ENCODE peak calls at places on chromosome 2, in seven cellular contexts. L is ovary, O is adrenal gland, U is transverse colon, G is suprapubic skin, C is tibial nerve, B is esophagus squamous epithelium. J is an unnamed sample.

GRCh38 chr2:177270531-177270930 is 6.0 kb upstream of the NFE2L2 start:
- DNase-seq in U (no peak), C (no peak), G (no peak), O (no peak), B (no peak), L (no peak), J (no peak)

GRCh38 chr2:202494300-202494699 is 118.2 kb downstream of the BMPR2 start:
- DNase-seq in U (peak; percentile 23), L (no peak), C (no peak), G (no peak), O (no peak), B (no peak), J (no peak)

GRCh38 chr2:149082781-149083180 is 44.3 kb downstream of the LYPD6B start:
- DNase-seq in U (no peak), L (no peak), O (no peak), C (no peak), G (no peak), B (no peak), J (no peak)

GRCh38 chr2:121689356-121689755 is 40.1 kb upstream of the CLASP1 start:
- DNase-seq in B (no peak), G (no peak), U (no peak), O (peak; percentile 28), C (no peak), L (peak; percentile 34), J (no peak)

GRCh38 chr2:182864949-182865348 is 1.5 kb downstream of the FRZB start:
- DNase-seq in B (no peak), G (no peak), U (no peak), L (no peak), O (no peak), C (no peak), J (no peak)

GRCh38 chr2:172726172-172726735 is 9.4 kb upstream of the RAPGEF4 start:
- DNase-seq in C (no peak), B (no peak), O (no peak), L (no peak), G (no peak), U (no peak), J (no peak)

GRCh38 chr2:135052997-135053474 is 944 bp downstream of the RAB3GAP1 start:
- DNase-seq in L (no peak), O (no peak), G (no peak), C (no peak), U (no peak), B (no peak), J (no peak)

GRCh38 chr2:74267068-74267467 is 68.7 kb downstream of the MTHFD2 start:
- DNase-seq in L (no peak), C (no peak), U (peak; percentile 79), G (no peak), O (no peak), B (no peak), J (no peak)

GRCh38 chr2:236642584-236643291 is 73.1 kb downstream of the ACKR3 start:
- DNase-seq in C (peak; percentile 91), B (no peak), U (peak; percentile 73), G (peak; percentile 96), O (no peak), L (peak; percentile 90), J (peak; percentile 86)

GRCh38 chr2:194380011-194380410 is 1277.0 kb upstream of the SLC39A10 start:
- DNase-seq in B (no peak), U (no peak), G (no peak), L (no peak), C (no peak), O (no peak), J (no peak)

GRCh38 chr2:159217661-159218060 is 68.8 kb downstream of the WDSUB1 start:
- DNase-seq in O (no peak), U (no peak), C (no peak), B (no peak), G (no peak), L (no peak), J (no peak)

GRCh38 chr2:173099271-173099670 is 23.6 kb downstream of the MAP3K20 start:
- DNase-seq in C (no peak), L (no peak), U (no peak), G (no peak), B (no peak), O (no peak), J (no peak)

GRCh38 chr2:95315801-95316411 is 18.8 kb downstream of the KCNIP3 start:
- DNase-seq in O (no peak), U (no peak), B (no peak), C (no peak), G (no peak), L (no peak), J (peak; percentile 74)

GRCh38 chr2:238879621-238880377 is 31.9 kb downstream of the TWIST2 start:
- DNase-seq in B (no peak), L (no peak), C (no peak), U (no peak), G (no peak), O (no peak), J (no peak)

GRCh38 chr2:54789878-54790277 is 66.4 kb downstream of the EML6 start:
- DNase-seq in C (no peak), G (no peak), B (no peak), U (no peak), L (no peak), O (no peak), J (no peak)

GRCh38 chr2:35508601-35509000 is 847.0 kb upstream of the CRIM1 start:
- DNase-seq in G (no peak), B (no peak), C (no peak), L (no peak), U (no peak), O (no peak), J (no peak)

DNA sequence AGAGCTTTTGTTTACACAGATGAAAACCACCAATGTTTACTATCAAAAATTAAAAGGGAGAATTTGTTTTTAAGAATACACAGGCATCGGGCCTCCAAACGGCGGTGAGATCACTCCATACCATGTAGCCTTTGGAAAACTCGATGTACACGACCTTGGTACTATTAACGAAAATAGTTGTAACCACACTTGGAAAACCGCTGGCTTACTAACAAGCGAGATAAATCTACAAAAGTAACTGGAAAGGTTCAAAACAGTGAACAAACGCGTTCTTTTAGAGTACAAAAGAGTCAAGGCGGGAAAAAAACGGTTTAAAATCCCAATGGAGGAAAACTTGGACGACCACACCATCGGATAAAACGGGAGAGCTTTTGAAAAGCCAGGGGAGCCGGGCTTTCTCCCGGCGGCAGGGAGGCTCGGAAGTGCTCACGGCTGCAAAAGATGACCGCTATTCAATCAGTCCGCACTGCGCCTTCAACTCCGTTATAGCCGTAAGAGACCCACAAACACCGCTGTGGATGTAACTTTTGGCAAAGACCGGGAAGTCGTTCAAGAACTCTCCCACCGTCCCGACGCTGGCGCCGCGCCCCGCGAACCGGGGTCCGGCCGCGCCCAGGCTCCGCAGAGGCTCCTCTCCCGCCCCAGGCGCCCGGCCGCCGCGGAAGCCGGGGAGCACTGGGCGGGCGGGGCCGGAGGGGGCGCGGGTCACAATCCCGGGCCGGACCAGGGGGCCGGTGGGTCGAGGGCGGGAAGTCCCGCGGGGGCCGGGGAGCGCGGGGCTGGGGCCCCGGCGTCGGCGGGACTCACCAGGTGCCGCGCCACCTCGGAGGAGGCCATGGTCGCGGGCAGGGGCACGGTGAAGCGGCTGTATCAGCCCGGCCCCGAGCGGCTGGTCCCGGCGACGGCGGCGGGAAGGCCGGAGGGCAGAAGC is 510 bp downstream of the SEPTIN10 start:
- DNase-seq in L (peak; percentile 74), C (peak; percentile 30), U (peak; percentile 63), O (peak; percentile 68), B (no peak), G (no peak), J (peak; percentile 30)
- TF ChIP-seq POLR2A in L (no peak), C (no peak), U (no peak), O (peak; percentile 31), B (no peak), G (no peak), J (peak; percentile 84)

GRCh38 chr2:6434396-6434795 is 431.3 kb downstream of the CMPK2 start:
- DNase-seq in C (no peak), L (no peak), U (no peak), O (no peak), G (no peak), B (no peak), J (no peak)
- TF ChIP-seq POLR2A in C (no peak), L (no peak), U (no peak), O (no peak), G (no peak), B (no peak), J (no peak)

DNA sequence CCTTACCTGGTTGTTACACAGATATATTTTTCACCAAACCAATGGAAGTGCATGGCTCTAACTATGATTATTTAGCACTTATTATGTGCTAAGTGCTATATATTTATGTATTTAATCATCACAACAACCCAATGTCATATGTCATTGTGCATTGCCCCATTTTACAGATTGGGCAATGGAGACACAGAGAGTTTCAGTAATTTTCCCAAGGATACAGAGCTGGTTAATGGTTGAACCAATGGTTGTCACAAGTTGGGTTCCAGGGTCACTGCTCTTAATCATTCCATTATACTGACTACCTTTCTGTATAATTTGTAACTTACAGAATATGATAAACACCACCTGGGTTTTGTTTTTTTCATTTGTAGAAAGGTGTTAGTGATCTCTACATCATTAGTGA is 29.2 kb downstream of the NOSTRIN start:
- DNase-seq in U (no peak), O (no peak), G (no peak), L (no peak), C (no peak), B (no peak), J (no peak)
- TF ChIP-seq POLR2A in U (no peak), O (no peak), G (no peak), L (no peak), C (no peak), B (no peak), J (no peak)

GRCh38 chr2:241226723-241227634 is 38.5 kb downstream of the ANO7 start:
- DNase-seq in O (no peak), C (no peak), L (no peak), U (no peak), G (no peak), B (no peak), J (no peak)
- TF ChIP-seq POLR2A in O (no peak), C (no peak), L (no peak), U (no peak), G (no peak), B (no peak), J (no peak)

DNA sequence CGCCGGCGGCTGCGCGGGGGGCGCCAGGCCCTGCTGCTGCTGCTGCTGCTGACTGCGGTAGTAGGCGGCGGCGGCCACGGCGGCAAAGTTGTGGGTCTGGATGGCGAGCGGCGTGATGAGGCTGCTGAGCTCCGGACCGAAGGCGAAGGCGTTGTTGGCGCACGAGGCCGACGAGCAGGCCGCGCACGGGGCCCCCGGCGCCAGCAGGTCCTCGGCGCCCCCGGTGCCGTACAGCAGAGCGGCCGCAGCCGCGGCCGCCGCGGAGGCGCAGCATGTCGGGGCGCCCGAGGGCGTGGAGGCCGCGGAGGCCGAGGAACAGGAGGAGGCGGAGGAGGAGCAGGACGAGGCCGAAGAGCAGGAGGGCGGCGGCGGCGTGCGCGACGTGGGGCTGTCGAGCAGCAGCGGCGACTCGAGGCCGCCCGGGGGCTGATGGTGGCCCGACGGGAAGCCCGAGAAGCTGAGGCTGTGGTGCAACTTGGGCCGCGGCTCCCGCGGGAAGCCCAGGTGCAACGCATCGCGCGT is 1.8 kb downstream of the ZFP36L2 start:
- DNase-seq in G (no peak), U (no peak), C (no peak), O (no peak), L (peak; percentile 54), B (no peak), J (no peak)
- TF ChIP-seq POLR2A in G (no peak), U (no peak), C (peak; percentile 11), O (no peak), L (no peak), B (no peak), J (no peak)